ENCODE peak calls at places on chromosomes 4 and X, in five cellular contexts. One of them, this sample, is unnamed.

GRCh38 chr4:114613579-114613978 is 15.0 kb downstream of the UGT8 start:
- DNase-seq in Peyer's patch: no peak
- DNase-seq in aorta: no peak
- DNase-seq in tibial artery: no peak
- DNase-seq in fibroblast of lung: no peak
- DNase-seq in this sample: no peak

GRCh38 chrX:142860944-142861343 is 164.8 kb upstream of the SPANXN4 start:
- DNase-seq in fibroblast of lung: no peak
- DNase-seq in Peyer's patch: no peak
- DNase-seq in tibial artery: no peak
- DNase-seq in aorta: no peak
- DNase-seq in this sample: no peak

GRCh38 chr4:25860586-25861421 is 2.0 kb downstream of the SEL1L3 start:
- DNase-seq in aorta: peak; percentile 67
- DNase-seq in Peyer's patch: peak; percentile 78
- DNase-seq in fibroblast of lung: peak; percentile 55
- DNase-seq in tibial artery: no peak
- DNase-seq in this sample: no peak

GRCh38 chr4:38306482-38307071 is 346.4 kb downstream of the PTTG2 start:
- DNase-seq in aorta: no peak
- DNase-seq in Peyer's patch: no peak
- DNase-seq in tibial artery: no peak
- DNase-seq in fibroblast of lung: no peak
- DNase-seq in this sample: no peak

GRCh38 chrX:9171841-9172240 is 137.9 kb upstream of the FAM9B start:
- DNase-seq in Peyer's patch: no peak
- DNase-seq in tibial artery: no peak
- DNase-seq in fibroblast of lung: peak; percentile 61
- DNase-seq in aorta: no peak
- DNase-seq in this sample: no peak

GRCh38 chr4:47562297-47562696 is 77.2 kb downstream of the ATP10D start:
- DNase-seq in aorta: no peak
- DNase-seq in fibroblast of lung: no peak
- DNase-seq in Peyer's patch: no peak
- DNase-seq in tibial artery: no peak
- DNase-seq in this sample: no peak

GRCh38 chrX:13142891-13143290 is 98.5 kb upstream of the FAM9C start:
- DNase-seq in Peyer's patch: no peak
- DNase-seq in aorta: no peak
- DNase-seq in fibroblast of lung: no peak
- DNase-seq in tibial artery: no peak
- DNase-seq in this sample: no peak

GRCh38 chrX:63561425-63561824 is 210.3 kb upstream of the SPIN4 start:
- DNase-seq in Peyer's patch: no peak
- DNase-seq in fibroblast of lung: no peak
- DNase-seq in aorta: no peak
- DNase-seq in tibial artery: no peak
- DNase-seq in this sample: no peak

GRCh38 chr4:151797131-151797530 is 36.3 kb upstream of the GATB start:
- DNase-seq in Peyer's patch: no peak
- DNase-seq in aorta: no peak
- DNase-seq in tibial artery: no peak
- DNase-seq in fibroblast of lung: peak; percentile 4
- DNase-seq in this sample: no peak

GRCh38 chr4:66475596-66475995 is 805.3 kb upstream of the EPHA5 start:
- DNase-seq in fibroblast of lung: no peak
- DNase-seq in aorta: no peak
- DNase-seq in Peyer's patch: no peak
- DNase-seq in tibial artery: no peak
- DNase-seq in this sample: no peak

GRCh38 chrX:119790977-119791436 is 423 bp downstream of the RPL39 start:
- DNase-seq in Peyer's patch: peak; percentile 27
- DNase-seq in aorta: no peak
- DNase-seq in fibroblast of lung: peak; percentile 47
- DNase-seq in tibial artery: peak; percentile 64
- DNase-seq in this sample: no peak

GRCh38 chr4:15035152-15035551 is 32.9 kb downstream of the CPEB2 start:
- DNase-seq in tibial artery: no peak
- DNase-seq in Peyer's patch: no peak
- DNase-seq in fibroblast of lung: no peak
- DNase-seq in aorta: no peak
- DNase-seq in this sample: no peak

GRCh38 chrX:57586360-57586759 is 5.5 kb upstream of the ZXDB start:
- DNase-seq in Peyer's patch: no peak
- DNase-seq in tibial artery: no peak
- DNase-seq in aorta: no peak
- DNase-seq in fibroblast of lung: no peak
- DNase-seq in this sample: no peak
- H3K27ac ChIP-seq in Peyer's patch: no peak overlapping the region
- H3K27ac ChIP-seq in tibial artery: no peak overlapping the region
- H3K27ac ChIP-seq in aorta: no peak overlapping the region
- H3K27ac ChIP-seq in fibroblast of lung: no peak overlapping the region
- H3K27ac ChIP-seq in this sample: no peak overlapping the region

GRCh38 chrX:71170660-71171059 is 26.0 kb downstream of the NLGN3 start:
- DNase-seq in aorta: no peak
- DNase-seq in tibial artery: no peak
- DNase-seq in fibroblast of lung: no peak
- DNase-seq in Peyer's patch: no peak
- DNase-seq in this sample: no peak
- H3K27ac ChIP-seq in aorta: no peak overlapping the region
- H3K27ac ChIP-seq in tibial artery: no peak overlapping the region
- H3K27ac ChIP-seq in fibroblast of lung: no peak overlapping the region
- H3K27ac ChIP-seq in Peyer's patch: no peak overlapping the region
- H3K27ac ChIP-seq in this sample: no peak overlapping the region

GRCh38 chr4:183499389-183499788 is 5.5 kb upstream of the ING2 start:
- DNase-seq in aorta: no peak
- DNase-seq in Peyer's patch: no peak
- DNase-seq in tibial artery: no peak
- DNase-seq in fibroblast of lung: no peak
- DNase-seq in this sample: no peak
- H3K27ac ChIP-seq in aorta: no peak overlapping the region
- H3K27ac ChIP-seq in Peyer's patch: no peak overlapping the region
- H3K27ac ChIP-seq in tibial artery: no peak overlapping the region
- H3K27ac ChIP-seq in fibroblast of lung: no peak overlapping the region
- H3K27ac ChIP-seq in this sample: no peak overlapping the region

GRCh38 chr4:165384608-165385007 is 5.8 kb downstream of the CPE start:
- DNase-seq in Peyer's patch: no peak
- DNase-seq in aorta: no peak
- DNase-seq in tibial artery: no peak
- DNase-seq in fibroblast of lung: peak; percentile 64
- DNase-seq in this sample: no peak
- H3K27ac ChIP-seq in Peyer's patch: no peak overlapping the region
- H3K27ac ChIP-seq in aorta: peak overlapping the region; percentile 79
- H3K27ac ChIP-seq in tibial artery: peak overlapping the region; percentile 90
- H3K27ac ChIP-seq in fibroblast of lung: no peak overlapping the region
- H3K27ac ChIP-seq in this sample: no peak overlapping the region

GRCh38 chrX:110046971-110047370 is 44.1 kb downstream of the TMEM164 start:
- DNase-seq in fibroblast of lung: no peak
- DNase-seq in Peyer's patch: no peak
- DNase-seq in tibial artery: no peak
- DNase-seq in aorta: no peak
- DNase-seq in this sample: no peak

GRCh38 chrX:110045988-110046387 is 43.1 kb downstream of the TMEM164 start:
- DNase-seq in aorta: no peak
- DNase-seq in fibroblast of lung: no peak
- DNase-seq in Peyer's patch: no peak
- DNase-seq in tibial artery: no peak
- DNase-seq in this sample: no peak

GRCh38 chrX:110042521-110042920 is 39.6 kb downstream of the TMEM164 start:
- DNase-seq in aorta: no peak
- DNase-seq in Peyer's patch: no peak
- DNase-seq in tibial artery: no peak
- DNase-seq in fibroblast of lung: peak; percentile 58
- DNase-seq in this sample: no peak

GRCh38 chrX:110045421-110045820 is 42.5 kb downstream of the TMEM164 start:
- DNase-seq in tibial artery: no peak
- DNase-seq in Peyer's patch: no peak
- DNase-seq in fibroblast of lung: no peak
- DNase-seq in aorta: no peak
- DNase-seq in this sample: no peak

GRCh38 chrX:110044531-110045249 is 41.8 kb downstream of the TMEM164 start:
- DNase-seq in Peyer's patch: no peak
- DNase-seq in fibroblast of lung: no peak
- DNase-seq in aorta: no peak
- DNase-seq in tibial artery: no peak
- DNase-seq in this sample: no peak
- H3K27ac ChIP-seq in Peyer's patch: no peak overlapping the region
- H3K27ac ChIP-seq in fibroblast of lung: no peak overlapping the region
- H3K27ac ChIP-seq in aorta: no peak overlapping the region
- H3K27ac ChIP-seq in tibial artery: no peak overlapping the region
- H3K27ac ChIP-seq in this sample: no peak overlapping the region

DNA sequence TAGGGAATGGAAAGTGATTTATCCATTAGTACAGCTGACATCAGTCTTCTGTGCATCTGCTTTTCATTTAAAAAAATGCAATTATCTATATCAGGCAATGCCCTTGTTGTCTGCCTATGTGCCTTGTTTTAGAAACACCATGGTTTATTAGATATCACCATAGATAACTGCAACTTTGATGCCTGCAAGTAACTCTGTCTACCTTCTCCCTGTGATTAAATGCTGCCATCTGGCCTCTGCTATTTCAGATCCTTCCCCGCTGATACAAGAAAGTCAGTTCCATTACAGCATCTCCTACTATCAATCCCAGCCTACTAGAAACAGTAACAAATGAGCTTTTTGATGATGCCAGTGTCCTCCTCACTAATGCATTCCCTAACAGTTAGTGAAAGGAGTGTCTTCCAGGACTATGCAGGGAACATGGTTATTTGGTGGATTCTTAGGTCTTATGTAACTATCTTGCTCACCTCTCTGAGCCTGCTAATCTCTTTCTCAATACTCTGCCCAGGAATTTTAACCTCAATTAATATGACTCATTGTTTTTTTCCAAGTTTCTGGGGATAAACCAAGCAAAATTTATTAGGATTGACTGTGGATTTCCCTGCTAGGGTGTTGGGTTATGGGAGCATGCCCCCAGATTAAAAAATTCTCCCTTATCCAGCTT is 444.9 kb downstream of the RAPGEF2 start:
- DNase-seq in fibroblast of lung: no peak
- DNase-seq in Peyer's patch: no peak
- DNase-seq in tibial artery: no peak
- DNase-seq in aorta: no peak
- DNase-seq in this sample: no peak
- H3K27ac ChIP-seq in fibroblast of lung: no peak overlapping the region
- H3K27ac ChIP-seq in Peyer's patch: no peak overlapping the region
- H3K27ac ChIP-seq in tibial artery: no peak overlapping the region
- H3K27ac ChIP-seq in aorta: no peak overlapping the region
- H3K27ac ChIP-seq in this sample: no peak overlapping the region

GRCh38 chr4:153778383-153778782 is 10.5 kb downstream of the SFRP2 start:
- DNase-seq in Peyer's patch: no peak
- DNase-seq in tibial artery: no peak
- DNase-seq in aorta: no peak
- DNase-seq in fibroblast of lung: no peak
- DNase-seq in this sample: no peak
- H3K27ac ChIP-seq in Peyer's patch: no peak overlapping the region
- H3K27ac ChIP-seq in tibial artery: no peak overlapping the region
- H3K27ac ChIP-seq in aorta: no peak overlapping the region
- H3K27ac ChIP-seq in fibroblast of lung: no peak overlapping the region
- H3K27ac ChIP-seq in this sample: no peak overlapping the region

DNA sequence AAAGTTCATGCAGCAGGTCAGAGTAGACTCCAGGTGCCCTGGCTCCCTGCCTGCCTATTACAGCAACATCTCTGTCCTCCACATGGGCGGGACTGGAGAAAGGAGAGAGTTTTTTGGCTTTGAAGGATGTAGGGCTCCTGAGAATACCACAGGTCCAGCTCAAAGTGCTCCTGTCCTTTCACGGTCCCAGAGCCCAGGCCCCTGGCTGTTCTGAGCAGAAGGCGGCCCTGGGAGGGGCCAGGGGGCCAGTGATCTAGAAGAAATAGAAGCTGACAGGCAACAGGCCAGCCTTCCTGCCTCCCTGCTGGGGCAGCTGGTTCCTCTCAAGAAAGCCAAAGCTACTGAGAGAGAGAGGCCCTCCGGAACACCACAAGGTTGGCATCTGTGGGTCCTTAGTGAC is 929 bp upstream of the IQSEC2 start:
- DNase-seq in aorta: no peak
- DNase-seq in Peyer's patch: no peak
- DNase-seq in tibial artery: no peak
- DNase-seq in fibroblast of lung: peak; percentile 27
- DNase-seq in this sample: no peak
- H3K27ac ChIP-seq in aorta: peak overlapping the region; percentile 98
- H3K27ac ChIP-seq in Peyer's patch: peak overlapping the region; percentile 17
- H3K27ac ChIP-seq in tibial artery: peak overlapping the region; percentile 79
- H3K27ac ChIP-seq in fibroblast of lung: no peak overlapping the region
- H3K27ac ChIP-seq in this sample: no peak overlapping the region

DNA sequence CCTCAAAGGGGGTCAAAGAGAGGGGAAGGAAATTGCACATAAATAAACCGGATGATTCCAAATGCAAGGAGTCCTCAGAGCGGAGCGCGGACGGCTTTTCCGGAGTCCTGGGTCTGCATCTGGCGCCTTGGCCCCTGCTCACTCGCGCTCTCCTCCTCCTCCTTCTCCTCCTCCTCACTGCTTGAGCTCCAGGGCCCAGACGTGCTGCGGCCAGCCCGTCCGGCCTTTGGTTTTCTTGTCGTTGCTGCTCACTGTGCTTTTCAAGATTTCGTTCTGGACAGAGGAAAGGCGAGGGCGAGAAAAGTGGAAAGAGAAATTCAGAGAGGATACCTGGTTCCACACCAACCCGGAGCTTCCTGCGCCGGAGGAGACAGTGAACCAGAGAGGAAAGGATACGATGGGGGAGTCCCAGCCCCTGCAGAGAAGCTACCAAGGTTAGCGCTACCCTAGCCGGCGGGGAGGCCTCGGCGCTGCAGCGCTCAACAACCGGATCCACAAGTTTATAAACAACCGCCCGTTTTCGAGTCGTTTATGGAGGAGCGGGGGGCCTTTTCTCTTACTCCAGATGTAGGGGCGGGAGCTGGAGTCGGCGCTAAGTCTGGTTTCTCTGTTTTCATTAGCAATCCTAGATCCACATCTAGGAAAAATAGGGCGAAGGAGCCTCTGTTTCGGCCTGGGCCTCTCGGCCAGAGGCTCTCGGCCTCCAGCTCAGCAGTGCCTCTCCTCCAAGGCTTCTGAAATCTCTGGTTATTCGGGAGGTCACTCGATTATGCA is 2.7 kb downstream of the HAND2 start:
- DNase-seq in tibial artery: no peak
- DNase-seq in aorta: peak; percentile 56
- DNase-seq in fibroblast of lung: no peak
- DNase-seq in Peyer's patch: no peak
- DNase-seq in this sample: no peak
- H3K27ac ChIP-seq in tibial artery: peak overlapping the region; percentile 97
- H3K27ac ChIP-seq in aorta: peak overlapping the region; percentile 48
- H3K27ac ChIP-seq in fibroblast of lung: no peak overlapping the region
- H3K27ac ChIP-seq in Peyer's patch: peak overlapping the region; percentile 49
- H3K27ac ChIP-seq in this sample: no peak overlapping the region

This sample was measured in epithelial cell of prostate.